ENCODE peak calls at places on chromosomes 6 and 20, in four cellular contexts. X is psoas muscle, O is ovary, H is AG04450. K is an unnamed sample.

GRCh38 chr20:53149652-53150205 is 177.6 kb downstream of the TSHZ2 start:
- DNase-seq in O (no peak), H (no peak), X (no peak), K (no peak)

GRCh38 chr20:21235713-21236445 is 67.3 kb upstream of the XRN2 start:
- DNase-seq in O (peak; percentile 52), X (peak; percentile 37), H (peak; percentile 32), K (peak; percentile 70)

GRCh38 chr6:46651766-46652165 is 852 bp downstream of the CYP39A1 start:
- DNase-seq in X (no peak), O (no peak), H (no peak), K (no peak)

GRCh38 chr6:167748046-167748445 is 78.7 kb upstream of the AFDN start:
- DNase-seq in O (no peak), X (no peak), H (no peak), K (no peak)

GRCh38 chr6:45845546-45845945 is 170.1 kb downstream of the CLIC5 start:
- DNase-seq in H (no peak), O (no peak), X (no peak), K (no peak)

GRCh38 chr6:30206152-30206551 is 7.1 kb downstream of the TRIM26 start:
- DNase-seq in H (no peak), O (no peak), X (no peak), K (no peak)

GRCh38 chr20:7516631-7517051 is 423.6 kb downstream of the HAO1 start:
- DNase-seq in O (no peak), X (no peak), H (no peak), K (no peak)

GRCh38 chr6:16256781-16257180 is 18.4 kb downstream of the GMPR start:
- DNase-seq in H (no peak), O (no peak), X (no peak), K (no peak)

GRCh38 chr6:131840936-131841583 is 33.2 kb downstream of the ENPP1 start:
- DNase-seq in X (no peak), H (no peak), O (no peak), K (no peak)
- H3K27ac ChIP-seq in X (no peak overlapping the region), H (no peak overlapping the region), O (no peak overlapping the region), K (no peak overlapping the region)

DNA sequence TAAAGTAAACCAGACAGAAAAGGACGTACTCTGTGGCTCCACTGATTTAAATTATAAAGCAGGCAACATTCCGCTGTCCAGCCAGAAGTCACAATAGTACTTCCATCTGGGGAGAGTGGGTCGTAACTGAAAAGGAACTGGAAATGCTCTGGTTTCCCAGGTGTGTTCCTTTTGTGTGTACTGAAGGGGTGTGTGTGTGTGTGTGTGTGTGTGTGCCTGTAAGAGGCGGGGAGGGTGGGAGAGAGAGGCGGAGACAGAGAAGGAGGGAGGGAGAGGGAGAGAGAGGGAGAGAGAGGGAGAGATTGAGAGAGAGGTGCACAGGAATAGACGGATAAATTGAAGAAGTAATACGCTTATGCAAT is 178.4 kb upstream of the ZNF184 start:
- DNase-seq in O (no peak), X (no peak), H (no peak), K (no peak)
- H3K27ac ChIP-seq in O (no peak overlapping the region), X (no peak overlapping the region), H (no peak overlapping the region), K (no peak overlapping the region)

DNA sequence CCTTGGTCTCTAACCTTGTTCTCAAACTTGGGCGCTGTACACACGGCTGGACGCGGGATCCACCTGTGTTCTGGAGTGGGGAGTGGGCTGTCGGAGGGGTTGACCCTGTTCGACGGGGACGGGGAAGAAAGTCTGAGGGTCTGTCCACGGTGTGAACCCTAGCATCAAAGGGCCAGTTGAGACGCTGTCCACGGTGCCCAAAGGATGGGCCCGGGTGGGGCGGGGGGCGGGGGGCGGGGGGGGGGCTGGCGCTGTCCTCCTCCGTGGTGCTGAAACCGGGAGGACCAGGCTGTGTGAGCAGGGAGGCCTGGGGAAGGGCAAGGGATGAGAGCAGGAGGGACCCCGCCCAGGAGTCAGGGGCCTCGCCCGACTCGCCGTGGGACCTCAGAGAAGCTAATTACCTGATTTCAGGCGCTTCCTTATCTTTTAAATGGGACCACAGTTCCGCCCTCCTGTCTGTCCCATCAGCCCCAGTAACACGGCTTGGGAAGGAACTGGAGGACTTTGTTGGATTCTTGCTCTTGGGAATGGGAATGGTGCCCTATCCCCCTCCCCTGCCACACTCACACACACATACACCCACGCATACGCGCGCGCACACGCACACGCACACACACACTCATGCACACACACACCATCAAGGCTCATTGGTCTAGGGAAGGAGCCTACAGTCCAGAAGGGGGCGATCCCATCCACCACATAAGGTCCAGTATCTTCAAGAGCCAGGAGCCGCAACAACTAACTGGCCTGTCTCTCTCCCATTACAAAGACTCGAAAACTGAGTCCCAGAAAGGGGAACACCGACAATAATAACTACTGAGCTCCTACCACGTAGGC is 1.0 kb upstream of the VSTM2L start:
- DNase-seq in O (no peak), H (peak; percentile 3), X (no peak), K (peak; percentile 41)
- H3K27ac ChIP-seq in O (no peak overlapping the region), H (no peak overlapping the region), X (no peak overlapping the region), K (no peak overlapping the region)

GRCh38 chr6:69086689-69087088 is 451.6 kb downstream of the ADGRB3 start:
- DNase-seq in X (no peak), O (no peak), H (no peak), K (no peak)

GRCh38 chr6:69089539-69089938 is 454.5 kb downstream of the ADGRB3 start:
- DNase-seq in H (no peak), O (no peak), X (no peak), K (no peak)

GRCh38 chr6:69090132-69090531 is 455.1 kb downstream of the ADGRB3 start:
- DNase-seq in H (peak; percentile 10), X (no peak), O (no peak), K (no peak)

DNA sequence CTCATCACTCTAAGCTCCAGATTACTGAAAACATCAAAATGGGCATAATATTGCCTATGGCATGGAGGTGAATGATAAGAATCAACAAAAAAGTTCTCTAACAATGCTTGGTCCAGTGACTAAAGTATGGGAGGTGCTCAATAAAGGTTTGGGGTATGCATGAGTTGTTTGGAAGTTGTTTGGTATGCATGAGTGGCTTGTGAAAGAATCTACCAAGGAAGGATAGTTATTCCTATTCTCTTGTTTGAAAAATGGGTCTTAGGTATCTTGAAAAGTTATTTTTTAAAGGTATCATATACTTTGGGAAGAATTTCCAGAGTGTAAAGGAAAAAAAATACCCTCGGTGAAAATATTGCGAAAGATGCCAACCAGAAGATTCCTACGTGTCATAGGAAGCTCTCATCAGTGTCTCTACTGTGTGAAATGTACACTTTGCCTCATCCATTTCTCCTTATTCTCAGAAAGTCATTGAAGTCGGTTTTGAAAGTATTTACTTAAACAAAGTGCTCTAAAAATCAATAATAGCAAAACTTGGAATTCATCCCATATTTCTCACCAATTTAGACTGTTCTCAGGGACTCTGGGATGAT is 449.8 kb downstream of the ADGRB3 start:
- DNase-seq in X (no peak), O (no peak), H (no peak), K (no peak)
- H3K27ac ChIP-seq in X (no peak overlapping the region), O (no peak overlapping the region), H (no peak overlapping the region), K (no peak overlapping the region)

GRCh38 chr6:40998661-40999060 is 40.4 kb downstream of the UNC5CL start:
- DNase-seq in H (no peak), O (no peak), X (no peak), K (no peak)

GRCh38 chr6:40999498-41000070 is 39.4 kb downstream of the UNC5CL start:
- DNase-seq in X (peak; percentile 49), O (peak; percentile 81), H (no peak), K (peak; percentile 11)

GRCh38 chr6:40996591-40997247 is 42.3 kb downstream of the UNC5CL start:
- DNase-seq in O (no peak), H (no peak), X (no peak), K (peak; percentile 21)

GRCh38 chr6:41000248-41000647 is 38.8 kb downstream of the UNC5CL start:
- DNase-seq in H (no peak), X (no peak), O (no peak), K (no peak)

GRCh38 chr6:40997256-40997957 is 41.6 kb downstream of the UNC5CL start:
- DNase-seq in O (peak; percentile 49), X (no peak), H (peak; percentile 24), K (peak; percentile 34)
- H3K27ac ChIP-seq in O (peak overlapping the region; percentile 79), X (peak overlapping the region; percentile 24), H (peak overlapping the region; percentile 82), K (peak overlapping the region; percentile 69)

GRCh38 chr6:11295969-11296368 is 63.5 kb upstream of the NEDD9 start:
- DNase-seq in X (no peak), H (no peak), O (no peak), K (no peak)

GRCh38 chr6:11294263-11294662 is 61.8 kb upstream of the NEDD9 start:
- DNase-seq in X (no peak), H (no peak), O (no peak), K (no peak)

GRCh38 chr6:11292837-11293236 is 60.4 kb upstream of the NEDD9 start:
- DNase-seq in H (no peak), X (no peak), O (no peak), K (no peak)

GRCh38 chr6:11290027-11290426 is 57.6 kb upstream of the NEDD9 start:
- DNase-seq in H (no peak), O (no peak), X (no peak), K (no peak)

GRCh38 chr6:11292291-11292552 is 59.8 kb upstream of the NEDD9 start:
- DNase-seq in H (no peak), X (no peak), O (no peak), K (no peak)
- H3K27ac ChIP-seq in H (no peak overlapping the region), X (no peak overlapping the region), O (no peak overlapping the region), K (no peak overlapping the region)

GRCh38 chr6:56173228-56173627 is 74.2 kb downstream of the COL21A1 start:
- DNase-seq in O (no peak), X (no peak), H (no peak), K (no peak)

GRCh38 chr6:56172144-56172543 is 75.2 kb downstream of the COL21A1 start:
- DNase-seq in O (no peak), X (no peak), H (no peak), K (no peak)

GRCh38 chr6:56176741-56177140 is 70.6 kb downstream of the COL21A1 start:
- DNase-seq in X (no peak), H (no peak), O (no peak), K (no peak)
- H3K27ac ChIP-seq in X (no peak overlapping the region), H (no peak overlapping the region), O (no peak overlapping the region), K (no peak overlapping the region)

GRCh38 chr20:36015806-36016401 is 47.5 kb downstream of the CNBD2 start:
- DNase-seq in X (no peak), H (no peak), O (no peak), K (no peak)
- H3K27ac ChIP-seq in X (no peak overlapping the region), H (no peak overlapping the region), O (no peak overlapping the region), K (no peak overlapping the region)

K was measured in prostate gland.